ENCODE peak calls at places on chromosome 20, in seven cellular contexts. E is CD4-positive, CD25-positive, alpha-beta regulatory T cell; M is aorta; Z is AG10803; C is activated CD4-positive, alpha-beta T cell treated with anti-CD3 and anti-CD28 coated beads for 24 hours; O is fibroblast of mammary gland; S is AG04450. B is an unnamed sample.

GRCh38 chr20:8306916-8307315 is 174.8 kb downstream of the PLCB1 start:
- DNase-seq in E (no peak), O (no peak), M (no peak), Z (no peak), C (no peak), S (no peak), B (no peak)

GRCh38 chr20:49529470-49529869 is 38.5 kb downstream of the PTGIS start:
- DNase-seq in O (no peak), M (no peak), S (no peak), Z (no peak), E (no peak), C (no peak), B (no peak)

GRCh38 chr20:52192296-52193007 is 873 bp upstream of the ZFP64 start:
- DNase-seq in Z (no peak), S (no peak), M (no peak), O (no peak), C (no peak), E (no peak), B (no peak)

GRCh38 chr20:56483970-56484369 is 15.5 kb downstream of the RTF2 start:
- DNase-seq in Z (no peak), O (no peak), M (no peak), E (no peak), S (no peak), C (no peak), B (no peak)

GRCh38 chr20:20364016-20364746 is 3.7 kb upstream of the INSM1 start:
- DNase-seq in S (no peak), Z (no peak), C (no peak), E (no peak), M (no peak), O (no peak), B (no peak)

GRCh38 chr20:11155156-11155805 is 481.5 kb upstream of the JAG1 start:
- DNase-seq in O (peak; percentile 8), E (no peak), M (no peak), Z (peak; percentile 60), S (no peak), C (no peak), B (no peak)

GRCh38 chr20:61682998-61683681 is 382.5 kb downstream of the TAF4 start:
- DNase-seq in S (peak; percentile 6), O (peak; percentile 50), E (no peak), C (no peak), Z (peak; percentile 40), M (no peak), B (no peak)

GRCh38 chr20:53852025-53852424 is 218.4 kb downstream of the BCAS1 start:
- DNase-seq in Z (no peak), M (no peak), E (no peak), S (no peak), O (no peak), C (no peak), B (no peak)

GRCh38 chr20:51860015-51860882 is 57.9 kb upstream of the SALL4 start:
- DNase-seq in M (no peak), O (peak; percentile 43), E (no peak), Z (peak; percentile 86), C (no peak), S (peak; percentile 1), B (no peak)

GRCh38 chr20:60046011-60046413 is 87.8 kb downstream of the CDH26 start:
- DNase-seq in M (no peak), E (no peak), Z (peak; percentile 84), O (peak; percentile 12), S (no peak), C (no peak), B (no peak)

GRCh38 chr20:18688676-18689075 is 100.8 kb downstream of the DTD1 start:
- DNase-seq in Z (no peak), E (no peak), M (no peak), S (no peak), C (no peak), O (no peak), B (no peak)

GRCh38 chr20:55488593-55488992 is 516.7 kb downstream of the CBLN4 start:
- DNase-seq in Z (no peak), M (no peak), E (no peak), C (no peak), S (no peak), O (no peak), B (no peak)

GRCh38 chr20:25195014-25195961 is at the start of gene ENTPD6:
- DNase-seq in S (peak; percentile 64), M (peak; percentile 97), Z (peak; percentile 81), E (peak; percentile 94), O (peak; percentile 78), C (peak; percentile 88), B (peak; percentile 94)

B was measured in NAMALWA.